ENCODE peak calls at places on chromosome 10, in four cellular contexts. U, A, K and X are unnamed samples.

GRCh38 chr10:73647211-73647874 is 6.1 kb upstream of the MYOZ1 start:
- DNase-seq in U (no peak), A (peak; percentile 78), K (no peak), X (no peak)

GRCh38 chr10:22363305-22363704 is 18.0 kb downstream of the SPAG6 start:
- DNase-seq in U (no peak), A (no peak), K (no peak), X (no peak)

GRCh38 chr10:22837771-22838170 is 90.1 kb upstream of the ARMC3 start:
- DNase-seq in U (no peak), A (no peak), K (no peak), X (no peak)

GRCh38 chr10:27223964-27224363 is 16.6 kb downstream of the ACBD5 start:
- DNase-seq in U (no peak), A (no peak), K (peak; percentile 73), X (peak; percentile 12)

GRCh38 chr10:43692051-43692825 is 43.6 kb upstream of the ZNF32 start:
- DNase-seq in U (no peak), A (no peak), K (no peak), X (no peak)

GRCh38 chr10:103982639-103983038 is 15.7 kb downstream of the SLK start:
- DNase-seq in U (no peak), A (no peak), K (peak; percentile 61), X (no peak)

GRCh38 chr10:58451490-58451889 is 61.2 kb upstream of the BICC1 start:
- DNase-seq in U (no peak), A (no peak), K (no peak), X (no peak)

GRCh38 chr10:97017474-97017903 is 168.3 kb downstream of the SLIT1 start:
- DNase-seq in U (no peak), A (no peak), K (no peak), X (no peak)

GRCh38 chr10:12605580-12606405 is 256.4 kb downstream of the CAMK1D start:
- DNase-seq in U (peak; percentile 9), A (peak; percentile 81), K (peak; percentile 79), X (peak; percentile 71)

GRCh38 chr10:67603086-67603485 is 92.9 kb downstream of the CTNNA3 start:
- DNase-seq in U (no peak), A (no peak), K (no peak), X (no peak)

GRCh38 chr10:47396311-47396717 is 12.2 kb upstream of the ZNF488 start:
- DNase-seq in U (no peak), A (no peak), K (no peak), X (peak; percentile 97)
- H3K4me3 ChIP-seq in U (no peak overlapping the region), A (no peak overlapping the region), K (no peak overlapping the region), X (no peak overlapping the region)

GRCh38 chr10:132396495-132397035 is 435 bp upstream of the PWWP2B start:
- DNase-seq in U (no peak), A (peak; percentile 89), K (peak; percentile 42), X (no peak)
- TF ChIP-seq CTCF in U (no peak), A (peak; percentile 38), K (peak; percentile 35), X (peak; percentile 35)

GRCh38 chr10:69064762-69065328 is 23.1 kb upstream of the SRGN start:
- DNase-seq in U (no peak), A (no peak), K (no peak), X (no peak)

GRCh38 chr10:69057951-69058297 is 30.0 kb upstream of the SRGN start:
- DNase-seq in U (no peak), A (no peak), K (no peak), X (peak; percentile 40)

GRCh38 chr10:69060127-69060798 is 27.6 kb upstream of the SRGN start:
- DNase-seq in U (no peak), A (no peak), K (no peak), X (no peak)

GRCh38 chr10:69057261-69057950 is 30.5 kb upstream of the SRGN start:
- DNase-seq in U (no peak), A (no peak), K (no peak), X (no peak)

DNA sequence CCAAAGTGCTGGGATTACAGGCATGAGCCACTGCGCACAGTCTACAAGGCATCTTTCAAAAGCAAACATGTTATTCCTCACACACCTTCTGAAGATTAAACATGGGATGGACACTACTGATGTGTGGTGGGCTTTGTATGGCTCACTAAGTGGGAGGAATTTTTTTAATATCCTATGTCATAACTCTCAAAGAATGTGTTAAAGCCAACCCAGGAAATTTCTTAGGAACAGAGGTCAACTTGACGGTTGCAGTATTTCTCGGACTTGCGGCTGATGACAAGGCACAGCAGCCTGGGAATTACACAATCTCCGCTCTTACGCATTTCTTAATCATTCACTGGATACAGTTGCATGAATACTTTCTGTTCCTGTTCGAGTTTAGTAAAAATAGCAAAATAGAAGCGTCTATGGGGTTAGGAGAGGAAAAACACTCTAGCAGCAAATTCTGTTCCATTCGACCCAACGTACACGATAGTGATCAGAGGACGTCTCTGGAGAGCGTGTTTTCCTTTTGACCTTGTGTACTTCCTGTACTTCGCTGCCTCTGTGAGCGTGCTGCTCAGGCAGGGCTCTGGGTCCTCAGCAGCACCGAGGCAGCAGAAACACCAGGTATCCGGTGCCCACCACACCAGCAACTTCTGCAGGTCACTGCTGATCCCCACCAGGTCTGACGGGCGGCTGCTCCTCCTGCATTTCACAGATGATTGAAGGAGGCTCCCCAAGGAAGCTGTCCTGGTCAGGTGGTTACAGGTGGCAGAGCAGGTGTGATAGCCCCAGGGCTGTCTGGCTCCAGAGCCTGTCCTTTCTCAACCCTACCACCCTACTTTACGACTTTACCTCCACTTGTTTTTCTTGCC is 26.4 kb upstream of the SRGN start:
- DNase-seq in U (peak; percentile 42), A (peak; percentile 75), K (peak; percentile 84), X (peak; percentile 89)
- H3K4me3 ChIP-seq in U (peak overlapping the region; percentile 11), A (peak overlapping the region; percentile 43), K (peak overlapping the region; percentile 15), X (peak overlapping the region; percentile 4)

DNA sequence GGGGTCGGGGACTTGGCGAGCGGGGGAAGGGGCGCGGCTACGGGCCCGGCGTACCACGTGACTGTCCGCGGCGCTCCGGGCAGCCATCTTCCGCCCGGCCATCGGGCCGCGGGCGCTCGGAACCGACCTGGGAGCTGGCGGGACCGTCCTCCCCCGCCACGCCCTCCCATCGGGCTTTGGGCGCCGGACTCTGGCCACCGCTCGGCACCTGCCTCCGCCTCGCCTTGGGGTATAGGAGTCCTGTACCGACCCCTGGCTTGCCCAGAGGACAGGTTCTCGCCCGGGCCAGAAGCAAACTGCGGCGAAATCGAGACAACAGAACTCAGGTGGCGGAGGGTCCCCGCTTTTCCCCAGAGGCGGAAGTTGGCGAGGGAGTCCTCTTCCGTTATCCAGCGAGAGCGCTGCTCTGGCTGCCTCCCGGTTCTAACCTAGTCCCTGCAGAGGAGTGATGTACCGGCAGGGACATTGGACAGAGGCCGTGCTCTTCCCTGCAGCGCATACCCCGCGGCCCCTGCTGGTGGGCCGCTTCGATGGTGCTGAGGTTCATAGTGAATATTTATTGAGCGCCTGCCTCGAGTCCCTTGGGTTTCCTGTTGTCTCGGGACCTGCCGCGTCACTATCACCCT is 1.2 kb upstream of the SGMS1 start:
- DNase-seq in U (no peak), A (peak; percentile 85), K (peak; percentile 86), X (peak; percentile 51)
- TF ChIP-seq CTCF in U (peak; percentile 58), A (peak; percentile 67), K (peak; percentile 39), X (peak; percentile 76)

DNA sequence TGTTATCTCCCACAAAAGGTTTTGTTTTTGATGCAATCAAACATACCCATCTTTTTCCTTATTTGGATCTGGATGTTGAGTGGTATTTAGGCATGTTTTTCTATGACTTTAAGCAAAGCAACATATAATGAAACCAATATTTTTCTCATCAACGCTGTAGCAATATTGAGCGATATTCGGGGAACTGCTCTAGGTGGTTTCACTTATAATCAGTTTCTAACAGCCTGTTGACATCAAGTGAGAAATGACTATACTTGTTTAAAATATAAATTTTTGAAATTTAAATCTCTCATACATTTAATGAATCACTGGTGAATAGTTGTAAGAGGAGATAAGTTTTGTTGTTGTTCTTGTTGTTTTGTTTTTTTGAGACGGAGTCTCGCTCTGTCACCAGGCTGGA is 52.8 kb upstream of the CCAR1 start:
- DNase-seq in U (no peak), A (no peak), K (no peak), X (no peak)
- H3K4me3 ChIP-seq in U (no peak overlapping the region), A (no peak overlapping the region), K (no peak overlapping the region), X (no peak overlapping the region)

GRCh38 chr10:35600193-35600592 is 4.9 kb upstream of the GJD4 start:
- DNase-seq in U (no peak), A (no peak), K (peak; percentile 16), X (no peak)
- TF ChIP-seq CTCF in U (peak; percentile 38), A (no peak), K (no peak), X (peak; percentile 5)

DNA sequence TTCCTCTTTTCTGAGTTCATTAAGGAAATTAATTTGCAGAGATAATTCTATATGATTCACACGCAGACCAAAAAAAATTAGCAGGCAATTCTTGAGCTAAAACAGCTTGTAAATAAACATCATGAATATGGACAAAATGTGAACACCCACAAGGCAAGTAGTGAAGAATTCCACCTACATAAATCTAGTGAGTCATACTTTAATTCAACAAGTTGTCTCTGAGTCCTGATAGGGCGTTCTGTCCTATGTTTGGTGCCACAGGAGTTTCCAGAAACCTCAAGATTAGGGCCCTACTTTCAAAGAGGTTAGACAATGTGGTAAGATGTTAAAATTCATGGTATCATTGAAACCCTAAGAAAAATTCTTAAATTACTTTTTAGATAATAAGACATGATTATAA is 122.3 kb downstream of the SGMS1 start:
- DNase-seq in U (no peak), A (no peak), K (peak; percentile 34), X (peak; percentile 69)
- H3K4me3 ChIP-seq in U (no peak overlapping the region), A (no peak overlapping the region), K (no peak overlapping the region), X (no peak overlapping the region)